ENCODE peak calls at places on chromosomes 5 and 9, in six cellular contexts. F is CD4-positive, alpha-beta memory T cell; M is upper lobe of right lung; Q is cerebellum; O is tibial artery; J is skeletal muscle cell. P is an unnamed sample.

GRCh38 chr5:179168636-179169035 is 108.5 kb downstream of the ZNF354C start:
- DNase-seq in Q (no peak), J (no peak), M (peak; percentile 43), O (no peak), F (no peak), P (no peak)

GRCh38 chr5:176776916-176777315 is 33.4 kb upstream of the UNC5A start:
- DNase-seq in F (no peak), O (no peak), J (no peak), Q (no peak), M (peak; percentile 31), P (no peak)

GRCh38 chr9:134944351-134944802 is 26.7 kb upstream of the FCN1 start:
- DNase-seq in M (peak; percentile 58), O (no peak), F (no peak), J (no peak), Q (no peak), P (no peak)

GRCh38 chr9:133477461-133477860 is 1.4 kb downstream of the SLC2A6 start:
- DNase-seq in Q (no peak), M (no peak), F (no peak), O (no peak), J (no peak), P (no peak)

GRCh38 chr9:95504053-95504963 is 12.5 kb downstream of the PTCH1 start:
- DNase-seq in M (no peak), J (peak; percentile 66), O (peak; percentile 58), F (no peak), Q (peak; percentile 75), P (no peak)

GRCh38 chr9:121827251-121827967 is 176.0 kb downstream of the DAB2IP start:
- DNase-seq in Q (no peak), F (no peak), M (peak; percentile 29), J (no peak), O (no peak), P (no peak)

GRCh38 chr5:99063737-99064136 is 134.9 kb upstream of the CHD1 start:
- DNase-seq in M (no peak), O (no peak), F (no peak), J (no peak), Q (no peak), P (no peak)

GRCh38 chr5:124706729-124707361 is 39.6 kb downstream of the ZNF608 start:
- DNase-seq in M (peak; percentile 70), Q (peak; percentile 40), F (no peak), J (no peak), O (no peak), P (no peak)

GRCh38 chr5:74766348-74766886 is 500 bp downstream of the GFM2 start:
- DNase-seq in J (peak; percentile 29), Q (peak; percentile 29), F (peak; percentile 65), O (no peak), M (no peak), P (peak; percentile 41)

P was measured in GM20000.